ENCODE peak calls at places on chromosomes 11 and 22, in nine cellular contexts. One of them, this sample, is unnamed.

GRCh38 chr11:84687433-84687832 is 939.7 kb downstream of the DLG2 start:
- DNase-seq in cardiac muscle cell: no peak
- DNase-seq in prostate gland: no peak
- DNase-seq in suprapubic skin: no peak
- DNase-seq in psoas muscle: no peak
- DNase-seq in ascending aorta: no peak
- DNase-seq in tibial nerve: no peak
- DNase-seq in GM23338: no peak
- DNase-seq in heart right ventricle: no peak
- DNase-seq in this sample: no peak

GRCh38 chr11:69468911-69469885 is 12.3 kb upstream of the LINC01488 start:
- DNase-seq in cardiac muscle cell: no peak
- DNase-seq in prostate gland: no peak
- DNase-seq in suprapubic skin: no peak
- DNase-seq in psoas muscle: no peak
- DNase-seq in ascending aorta: no peak
- DNase-seq in tibial nerve: no peak
- DNase-seq in GM23338: no peak
- DNase-seq in heart right ventricle: no peak
- DNase-seq in this sample: no peak

GRCh38 chr22:36194971-36195370 is 6.6 kb downstream of the APOL4 start:
- DNase-seq in cardiac muscle cell: peak; percentile 84
- DNase-seq in prostate gland: peak; percentile 49
- DNase-seq in suprapubic skin: no peak
- DNase-seq in psoas muscle: peak; percentile 39
- DNase-seq in ascending aorta: peak; percentile 80
- DNase-seq in tibial nerve: peak; percentile 42
- DNase-seq in GM23338: peak; percentile 82
- DNase-seq in heart right ventricle: peak; percentile 75
- DNase-seq in this sample: no peak

GRCh38 chr22:22342697-22343602 is 98.4 kb downstream of the VPREB1 start:
- DNase-seq in cardiac muscle cell: peak; percentile 25
- DNase-seq in prostate gland: peak; percentile 23
- DNase-seq in suprapubic skin: no peak
- DNase-seq in psoas muscle: no peak
- DNase-seq in ascending aorta: no peak
- DNase-seq in tibial nerve: peak; percentile 18
- DNase-seq in GM23338: peak; percentile 98
- DNase-seq in heart right ventricle: no peak
- DNase-seq in this sample: peak; percentile 45

GRCh38 chr11:1763336-1763795 is 361 bp downstream of the CTSD start:
- DNase-seq in cardiac muscle cell: no peak
- DNase-seq in prostate gland: no peak
- DNase-seq in suprapubic skin: no peak
- DNase-seq in psoas muscle: peak; percentile 42
- DNase-seq in ascending aorta: no peak
- DNase-seq in tibial nerve: no peak
- DNase-seq in GM23338: no peak
- DNase-seq in heart right ventricle: no peak
- DNase-seq in this sample: no peak

GRCh38 chr11:10864688-10865087 is 6.8 kb upstream of the ZBED5 start:
- DNase-seq in cardiac muscle cell: peak; percentile 16
- DNase-seq in prostate gland: no peak
- DNase-seq in suprapubic skin: no peak
- DNase-seq in psoas muscle: no peak
- DNase-seq in ascending aorta: no peak
- DNase-seq in tibial nerve: no peak
- DNase-seq in GM23338: no peak
- DNase-seq in heart right ventricle: no peak
- DNase-seq in this sample: no peak

GRCh38 chr11:69972351-69972802 is 105.7 kb upstream of the ANO1 start:
- DNase-seq in cardiac muscle cell: no peak
- DNase-seq in prostate gland: no peak
- DNase-seq in suprapubic skin: no peak
- DNase-seq in psoas muscle: no peak
- DNase-seq in ascending aorta: no peak
- DNase-seq in tibial nerve: no peak
- DNase-seq in GM23338: no peak
- DNase-seq in heart right ventricle: no peak
- DNase-seq in this sample: peak; percentile 20

GRCh38 chr22:48885271-48885918 is 942.3 kb downstream of the BRD1 start:
- DNase-seq in cardiac muscle cell: no peak
- DNase-seq in prostate gland: no peak
- DNase-seq in suprapubic skin: peak; percentile 50
- DNase-seq in psoas muscle: no peak
- DNase-seq in ascending aorta: peak; percentile 40
- DNase-seq in tibial nerve: no peak
- DNase-seq in GM23338: no peak
- DNase-seq in heart right ventricle: no peak
- DNase-seq in this sample: no peak

GRCh38 chr22:25437414-25438160 is 126.9 kb upstream of the GRK3 start:
- DNase-seq in cardiac muscle cell: no peak
- DNase-seq in prostate gland: no peak
- DNase-seq in suprapubic skin: no peak
- DNase-seq in psoas muscle: no peak
- DNase-seq in ascending aorta: no peak
- DNase-seq in tibial nerve: no peak
- DNase-seq in GM23338: peak; percentile 67
- DNase-seq in heart right ventricle: no peak
- DNase-seq in this sample: no peak

GRCh38 chr11:122441702-122442092 is 213.8 kb upstream of the UBASH3B start:
- DNase-seq in cardiac muscle cell: peak; percentile 1
- DNase-seq in prostate gland: no peak
- DNase-seq in suprapubic skin: no peak
- DNase-seq in psoas muscle: no peak
- DNase-seq in ascending aorta: no peak
- DNase-seq in tibial nerve: no peak
- DNase-seq in GM23338: peak; percentile 36
- DNase-seq in heart right ventricle: no peak
- DNase-seq in this sample: no peak
- H3K4me3 ChIP-seq in cardiac muscle cell: no peak overlapping the region
- H3K4me3 ChIP-seq in prostate gland: peak overlapping the region; percentile 24
- H3K4me3 ChIP-seq in suprapubic skin: peak overlapping the region; percentile 45
- H3K4me3 ChIP-seq in psoas muscle: no peak overlapping the region
- H3K4me3 ChIP-seq in ascending aorta: peak overlapping the region; percentile 83
- H3K4me3 ChIP-seq in tibial nerve: peak overlapping the region; percentile 61
- H3K4me3 ChIP-seq in GM23338: peak overlapping the region; percentile 59
- H3K4me3 ChIP-seq in heart right ventricle: peak overlapping the region; percentile 66
- H3K4me3 ChIP-seq in this sample: no peak overlapping the region

DNA sequence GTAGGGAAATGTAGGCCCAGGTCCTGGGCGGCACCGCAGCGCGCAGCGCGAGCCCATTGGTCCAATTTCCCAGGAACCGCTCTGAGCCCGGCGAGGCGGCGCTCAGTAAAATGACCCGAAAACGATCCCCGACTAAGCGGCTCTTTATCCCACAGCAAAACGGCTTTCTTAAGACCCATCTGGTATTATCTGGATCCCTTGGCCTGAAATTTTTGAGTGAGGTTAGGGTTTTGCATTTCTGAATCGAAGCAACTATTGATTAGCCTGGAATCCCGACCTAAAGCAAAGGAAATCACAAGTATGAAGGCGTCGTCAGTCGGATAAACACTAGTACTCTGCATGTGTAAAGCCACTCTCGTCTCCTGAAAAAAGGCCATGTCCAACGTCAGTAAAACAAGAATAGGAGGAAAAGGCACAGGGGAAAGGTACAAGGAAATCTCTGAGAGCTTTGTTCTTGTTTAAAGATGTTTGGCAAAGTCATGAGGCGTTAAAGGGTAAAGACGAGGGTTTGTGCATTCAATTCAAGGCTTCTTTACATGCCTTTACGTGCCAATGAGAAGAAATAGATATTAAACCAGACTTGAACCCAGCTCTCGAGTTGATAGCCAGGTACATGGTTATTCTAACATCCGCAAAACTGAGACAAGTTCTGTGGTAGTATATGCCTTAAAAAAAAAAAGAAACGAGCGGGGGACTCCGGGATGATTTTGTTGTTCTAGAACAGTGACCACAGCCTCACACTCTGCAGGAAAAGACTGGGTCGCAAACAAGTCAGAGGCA is 564 bp upstream of the CFL1 start:
- DNase-seq in cardiac muscle cell: no peak
- DNase-seq in prostate gland: no peak
- DNase-seq in suprapubic skin: no peak
- DNase-seq in psoas muscle: no peak
- DNase-seq in ascending aorta: no peak
- DNase-seq in tibial nerve: no peak
- DNase-seq in GM23338: no peak
- DNase-seq in heart right ventricle: no peak
- DNase-seq in this sample: no peak
- H3K36me3 ChIP-seq in cardiac muscle cell: peaks cover 34% of the 10 kb centered on the region
- H3K36me3 ChIP-seq in prostate gland: peaks cover 35% of the 10 kb centered on the region
- H3K36me3 ChIP-seq in suprapubic skin: peaks cover 43% of the 10 kb centered on the region
- H3K36me3 ChIP-seq in psoas muscle: peaks cover 47% of the 10 kb centered on the region
- H3K36me3 ChIP-seq in ascending aorta: peaks cover 45% of the 10 kb centered on the region
- H3K36me3 ChIP-seq in tibial nerve: peaks cover 2% of the 10 kb centered on the region
- H3K36me3 ChIP-seq in GM23338: peaks cover 30% of the 10 kb centered on the region
- H3K36me3 ChIP-seq in heart right ventricle: peaks cover 35% of the 10 kb centered on the region
- H3K36me3 ChIP-seq in this sample: peaks cover 33% of the 10 kb centered on the region

GRCh38 chr11:11880179-11880578 is 38.4 kb downstream of the USP47 start:
- DNase-seq in cardiac muscle cell: no peak
- DNase-seq in prostate gland: no peak
- DNase-seq in suprapubic skin: no peak
- DNase-seq in psoas muscle: no peak
- DNase-seq in ascending aorta: no peak
- DNase-seq in tibial nerve: no peak
- DNase-seq in GM23338: no peak
- DNase-seq in heart right ventricle: no peak
- DNase-seq in this sample: no peak
- TF ChIP-seq CTCF in cardiac muscle cell: no peak
- TF ChIP-seq CTCF in prostate gland: no peak
- TF ChIP-seq CTCF in suprapubic skin: no peak
- TF ChIP-seq CTCF in psoas muscle: no peak
- TF ChIP-seq CTCF in ascending aorta: no peak
- TF ChIP-seq CTCF in tibial nerve: no peak
- TF ChIP-seq CTCF in GM23338: no peak
- TF ChIP-seq CTCF in heart right ventricle: no peak
- TF ChIP-seq CTCF in this sample: no peak

DNA sequence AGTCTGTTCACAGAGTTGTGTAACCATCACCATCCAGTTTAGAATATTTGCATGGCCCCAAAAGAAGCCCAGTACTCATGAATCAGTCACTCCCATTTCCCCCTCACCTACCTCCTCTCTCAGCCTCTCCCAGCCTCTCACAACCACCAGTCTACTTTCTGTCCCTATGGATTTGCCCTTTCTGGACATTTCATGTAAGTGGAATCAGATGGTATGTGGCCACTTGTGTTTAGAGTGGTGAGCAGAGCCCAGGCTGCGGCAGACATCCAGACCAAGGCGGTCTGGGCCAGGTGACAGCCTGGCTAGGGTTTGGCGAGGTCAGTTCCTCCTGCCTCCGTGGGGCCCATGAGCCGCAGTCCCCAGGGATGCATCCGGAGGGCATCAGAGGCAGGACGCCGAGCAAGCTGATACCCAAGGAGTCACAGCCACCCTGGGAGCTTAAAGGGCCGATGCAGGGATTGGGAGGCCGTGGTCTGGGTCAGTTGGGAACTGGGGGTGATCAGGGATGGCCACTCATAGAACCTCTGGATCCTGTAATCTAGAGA is 53.3 kb upstream of the CLDN5 start:
- DNase-seq in cardiac muscle cell: no peak
- DNase-seq in prostate gland: no peak
- DNase-seq in suprapubic skin: no peak
- DNase-seq in psoas muscle: no peak
- DNase-seq in ascending aorta: no peak
- DNase-seq in tibial nerve: no peak
- DNase-seq in GM23338: peak; percentile 24
- DNase-seq in heart right ventricle: no peak
- DNase-seq in this sample: no peak
- H3K4me3 ChIP-seq in cardiac muscle cell: no peak overlapping the region
- H3K4me3 ChIP-seq in prostate gland: no peak overlapping the region
- H3K4me3 ChIP-seq in suprapubic skin: no peak overlapping the region
- H3K4me3 ChIP-seq in psoas muscle: no peak overlapping the region
- H3K4me3 ChIP-seq in ascending aorta: no peak overlapping the region
- H3K4me3 ChIP-seq in tibial nerve: no peak overlapping the region
- H3K4me3 ChIP-seq in GM23338: no peak overlapping the region
- H3K4me3 ChIP-seq in heart right ventricle: no peak overlapping the region
- H3K4me3 ChIP-seq in this sample: no peak overlapping the region